ENCODE peak calls at places on chromosomes 6 and 20, in seven cellular contexts. M is ureter; Q is NCI-H1092 treated with DMSO at 0.1 percent for 48 hours; X is GM12865; V is suprapubic skin; F is NCI-H1105; A is activated T-helper 1 cell treated with anti-CD3 and anti-CD28 coated beads, Interleukin-12 subunit alpha, Interleukin-12 subunit beta, Interleukin-2, Interleukin-4 antibody, amounts not matched to agents 30 ng/mL and 10 ng/mL and 1 ng/mL, durations not matched to agents 14 hours and 24 hours and 36 hours. K is an unnamed sample.

GRCh38 chr6:157714153-157714490 is 108.9 kb upstream of the SNX9 start:
- DNase-seq in A (no peak), F (no peak), X (no peak), V (no peak), Q (no peak), M (no peak), K (no peak)

GRCh38 chr6:35015476-35015875 is 125.7 kb downstream of the TCP11 start:
- DNase-seq in Q (no peak), X (no peak), M (no peak), V (no peak), A (no peak), F (no peak), K (no peak)

GRCh38 chr6:415087-415486 is 23.5 kb downstream of the IRF4 start:
- DNase-seq in A (no peak), Q (no peak), X (no peak), V (no peak), F (no peak), M (no peak), K (no peak)

GRCh38 chr20:13736792-13737191 is 47.9 kb downstream of the ESF1 start:
- DNase-seq in A (no peak), V (no peak), M (no peak), Q (no peak), X (no peak), F (no peak), K (no peak)

GRCh38 chr20:561437-562231 is 18.0 kb upstream of the CSNK2A1 start:
- DNase-seq in V (no peak), M (peak), X (peak), Q (peak), F (peak), A (peak), K (no peak)

GRCh38 chr6:76351275-76351674 is 278.8 kb upstream of the IMPG1 start:
- DNase-seq in A (no peak), F (no peak), M (no peak), V (no peak), Q (no peak), X (peak), K (no peak)

GRCh38 chr20:25481235-25481917 is 73.9 kb downstream of the GINS1 start:
- DNase-seq in A (no peak), X (no peak), V (no peak), M (no peak), Q (no peak), F (no peak), K (no peak)

GRCh38 chr20:17662333-17663039 is 19.6 kb downstream of the RRBP1 start:
- DNase-seq in A (no peak), Q (no peak), F (no peak), X (peak), M (no peak), V (peak), K (no peak)